ENCODE peak calls at places on chromosomes 12 and 14, in ten cellular contexts. One of them, this sample, is unnamed.

GRCh38 chr14:101776315-101776714 is 14.8 kb downstream of the PPP2R5C start:
- DNase-seq in brain microvascular endothelial cell: no peak
- DNase-seq in fibroblast of mammary gland: no peak
- DNase-seq in neural progenitor cell: no peak
- DNase-seq in CD4-positive, CD25-positive, alpha-beta regulatory T cell: no peak
- DNase-seq in spleen: no peak
- DNase-seq in cardiac muscle cell: no peak
- DNase-seq in choroid plexus epithelial cell: no peak
- DNase-seq in thyroid gland: no peak
- DNase-seq in GM12878: no peak
- DNase-seq in this sample: no peak

GRCh38 chr12:116958402-116959197 is 47.9 kb downstream of the FBXW8 start:
- DNase-seq in spleen: no peak
- DNase-seq in GM12878: no peak
- DNase-seq in thyroid gland: no peak
- DNase-seq in neural progenitor cell: no peak
- DNase-seq in brain microvascular endothelial cell: no peak
- DNase-seq in fibroblast of mammary gland: peak
- DNase-seq in CD4-positive, CD25-positive, alpha-beta regulatory T cell: no peak
- DNase-seq in cardiac muscle cell: peak
- DNase-seq in choroid plexus epithelial cell: peak
- DNase-seq in this sample: no peak

GRCh38 chr12:24297516-24297915 is 348.0 kb upstream of the SOX5 start:
- DNase-seq in cardiac muscle cell: no peak
- DNase-seq in fibroblast of mammary gland: no peak
- DNase-seq in thyroid gland: no peak
- DNase-seq in brain microvascular endothelial cell: no peak
- DNase-seq in spleen: no peak
- DNase-seq in neural progenitor cell: no peak
- DNase-seq in choroid plexus epithelial cell: peak
- DNase-seq in CD4-positive, CD25-positive, alpha-beta regulatory T cell: no peak
- DNase-seq in GM12878: no peak
- DNase-seq in this sample: no peak

GRCh38 chr12:4874671-4875070 is 35.0 kb upstream of the KCNA1 start:
- DNase-seq in neural progenitor cell: no peak
- DNase-seq in brain microvascular endothelial cell: no peak
- DNase-seq in choroid plexus epithelial cell: no peak
- DNase-seq in cardiac muscle cell: no peak
- DNase-seq in spleen: no peak
- DNase-seq in GM12878: no peak
- DNase-seq in fibroblast of mammary gland: no peak
- DNase-seq in CD4-positive, CD25-positive, alpha-beta regulatory T cell: no peak
- DNase-seq in thyroid gland: no peak
- DNase-seq in this sample: no peak

GRCh38 chr12:102917026-102917787 is at the start of gene PAH:
- DNase-seq in cardiac muscle cell: peak
- DNase-seq in CD4-positive, CD25-positive, alpha-beta regulatory T cell: peak
- DNase-seq in choroid plexus epithelial cell: no peak
- DNase-seq in brain microvascular endothelial cell: no peak
- DNase-seq in neural progenitor cell: peak
- DNase-seq in fibroblast of mammary gland: no peak
- DNase-seq in GM12878: no peak
- DNase-seq in thyroid gland: peak
- DNase-seq in spleen: peak
- DNase-seq in this sample: no peak

GRCh38 chr12:50087995-50088394 is 2.9 kb downstream of the SMARCD1 start:
- DNase-seq in thyroid gland: no peak
- DNase-seq in GM12878: no peak
- DNase-seq in neural progenitor cell: no peak
- DNase-seq in brain microvascular endothelial cell: peak
- DNase-seq in choroid plexus epithelial cell: peak
- DNase-seq in CD4-positive, CD25-positive, alpha-beta regulatory T cell: no peak
- DNase-seq in cardiac muscle cell: no peak
- DNase-seq in spleen: no peak
- DNase-seq in fibroblast of mammary gland: peak
- DNase-seq in this sample: peak

GRCh38 chr12:115946867-115947695 is 330.4 kb downstream of the MED13L start:
- DNase-seq in CD4-positive, CD25-positive, alpha-beta regulatory T cell: no peak
- DNase-seq in fibroblast of mammary gland: no peak
- DNase-seq in cardiac muscle cell: peak
- DNase-seq in choroid plexus epithelial cell: peak
- DNase-seq in thyroid gland: no peak
- DNase-seq in GM12878: no peak
- DNase-seq in neural progenitor cell: peak
- DNase-seq in brain microvascular endothelial cell: no peak
- DNase-seq in spleen: no peak
- DNase-seq in this sample: no peak

GRCh38 chr14:35140718-35141581 is 18.6 kb downstream of the PRORP start:
- DNase-seq in neural progenitor cell: no peak
- DNase-seq in GM12878: no peak
- DNase-seq in thyroid gland: no peak
- DNase-seq in CD4-positive, CD25-positive, alpha-beta regulatory T cell: no peak
- DNase-seq in fibroblast of mammary gland: peak
- DNase-seq in cardiac muscle cell: no peak
- DNase-seq in brain microvascular endothelial cell: no peak
- DNase-seq in choroid plexus epithelial cell: peak
- DNase-seq in spleen: no peak
- DNase-seq in this sample: no peak

GRCh38 chr14:103521438-103521961 is 1.1 kb downstream of the CKB start:
- DNase-seq in thyroid gland: no peak
- DNase-seq in brain microvascular endothelial cell: no peak
- DNase-seq in CD4-positive, CD25-positive, alpha-beta regulatory T cell: no peak
- DNase-seq in GM12878: no peak
- DNase-seq in choroid plexus epithelial cell: no peak
- DNase-seq in fibroblast of mammary gland: no peak
- DNase-seq in spleen: peak
- DNase-seq in neural progenitor cell: peak
- DNase-seq in cardiac muscle cell: peak
- DNase-seq in this sample: no peak

GRCh38 chr12:113582521-113583218 is 111.0 kb upstream of the LHX5 start:
- DNase-seq in CD4-positive, CD25-positive, alpha-beta regulatory T cell: no peak
- DNase-seq in cardiac muscle cell: peak
- DNase-seq in neural progenitor cell: no peak
- DNase-seq in GM12878: no peak
- DNase-seq in spleen: no peak
- DNase-seq in fibroblast of mammary gland: no peak
- DNase-seq in thyroid gland: no peak
- DNase-seq in choroid plexus epithelial cell: no peak
- DNase-seq in brain microvascular endothelial cell: no peak
- DNase-seq in this sample: no peak

GRCh38 chr14:67472726-67473125 is 15.8 kb downstream of the TMEM229B start:
- DNase-seq in brain microvascular endothelial cell: no peak
- DNase-seq in neural progenitor cell: no peak
- DNase-seq in CD4-positive, CD25-positive, alpha-beta regulatory T cell: no peak
- DNase-seq in GM12878: no peak
- DNase-seq in spleen: no peak
- DNase-seq in choroid plexus epithelial cell: no peak
- DNase-seq in thyroid gland: no peak
- DNase-seq in cardiac muscle cell: no peak
- DNase-seq in fibroblast of mammary gland: no peak
- DNase-seq in this sample: no peak

GRCh38 chr14:70203686-70204085 is 14.9 kb upstream of the SLC8A3 start:
- DNase-seq in brain microvascular endothelial cell: no peak
- DNase-seq in fibroblast of mammary gland: no peak
- DNase-seq in CD4-positive, CD25-positive, alpha-beta regulatory T cell: no peak
- DNase-seq in choroid plexus epithelial cell: no peak
- DNase-seq in GM12878: no peak
- DNase-seq in cardiac muscle cell: no peak
- DNase-seq in neural progenitor cell: no peak
- DNase-seq in spleen: no peak
- DNase-seq in thyroid gland: no peak
- DNase-seq in this sample: no peak

GRCh38 chr12:54304187-54304810 is 3.5 kb upstream of the NFE2 start:
- DNase-seq in spleen: peak
- DNase-seq in GM12878: no peak
- DNase-seq in CD4-positive, CD25-positive, alpha-beta regulatory T cell: no peak
- DNase-seq in brain microvascular endothelial cell: no peak
- DNase-seq in thyroid gland: peak
- DNase-seq in cardiac muscle cell: no peak
- DNase-seq in neural progenitor cell: no peak
- DNase-seq in fibroblast of mammary gland: no peak
- DNase-seq in choroid plexus epithelial cell: peak
- DNase-seq in this sample: no peak

GRCh38 chr14:94850332-94851211 is 80.7 kb upstream of the GSC start:
- DNase-seq in CD4-positive, CD25-positive, alpha-beta regulatory T cell: no peak
- DNase-seq in spleen: no peak
- DNase-seq in cardiac muscle cell: no peak
- DNase-seq in thyroid gland: peak
- DNase-seq in choroid plexus epithelial cell: no peak
- DNase-seq in brain microvascular endothelial cell: no peak
- DNase-seq in GM12878: no peak
- DNase-seq in fibroblast of mammary gland: no peak
- DNase-seq in neural progenitor cell: no peak
- DNase-seq in this sample: no peak

GRCh38 chr12:49565119-49565955 is 2.6 kb downstream of the MCRS1 start:
- DNase-seq in fibroblast of mammary gland: no peak
- DNase-seq in neural progenitor cell: no peak
- DNase-seq in brain microvascular endothelial cell: no peak
- DNase-seq in GM12878: no peak
- DNase-seq in cardiac muscle cell: peak
- DNase-seq in spleen: peak
- DNase-seq in CD4-positive, CD25-positive, alpha-beta regulatory T cell: no peak
- DNase-seq in thyroid gland: no peak
- DNase-seq in choroid plexus epithelial cell: no peak
- DNase-seq in this sample: no peak

DNA sequence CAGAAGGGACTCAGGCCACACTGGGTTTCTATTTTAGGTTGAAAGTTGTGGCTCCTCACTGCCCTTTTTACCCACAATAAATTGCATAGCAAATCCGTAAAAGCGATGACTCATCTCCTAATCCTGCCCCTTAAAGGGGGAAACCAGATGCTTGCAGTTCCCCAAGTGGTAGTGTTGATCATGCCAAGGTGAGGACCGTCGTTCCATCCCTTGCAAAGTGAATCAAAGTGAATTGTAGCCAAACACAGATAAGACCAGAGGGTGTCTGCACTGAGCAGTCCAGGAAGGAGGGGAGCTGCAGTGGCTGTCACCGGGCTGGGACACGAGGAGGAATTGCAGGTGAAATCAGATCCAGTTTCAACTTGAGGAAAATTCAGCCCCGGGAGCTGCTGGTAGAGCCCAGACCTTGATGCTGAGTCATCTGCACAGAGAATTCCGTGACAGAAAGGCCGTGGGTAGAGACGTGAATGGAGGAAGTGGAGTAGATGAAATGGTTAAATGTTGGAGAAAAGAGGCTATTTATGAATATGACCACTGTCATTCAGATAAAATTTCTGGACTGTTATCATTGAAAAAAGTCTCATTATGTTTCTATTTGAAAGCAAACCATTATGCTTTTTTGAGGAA is 44.2 kb upstream of the MMP17 start:
- DNase-seq in fibroblast of mammary gland: peak
- DNase-seq in CD4-positive, CD25-positive, alpha-beta regulatory T cell: no peak
- DNase-seq in choroid plexus epithelial cell: peak
- DNase-seq in spleen: no peak
- DNase-seq in GM12878: peak
- DNase-seq in thyroid gland: no peak
- DNase-seq in brain microvascular endothelial cell: peak
- DNase-seq in cardiac muscle cell: no peak
- DNase-seq in neural progenitor cell: no peak
- DNase-seq in this sample: peak
- H3K4me3 ChIP-seq in fibroblast of mammary gland: peak
- H3K4me3 ChIP-seq in CD4-positive, CD25-positive, alpha-beta regulatory T cell: no peak
- H3K4me3 ChIP-seq in choroid plexus epithelial cell: peak
- H3K4me3 ChIP-seq in spleen: no peak
- H3K4me3 ChIP-seq in GM12878: no peak
- H3K4me3 ChIP-seq in thyroid gland: no peak
- H3K4me3 ChIP-seq in brain microvascular endothelial cell: peak
- H3K4me3 ChIP-seq in cardiac muscle cell: no peak
- H3K4me3 ChIP-seq in neural progenitor cell: no peak
- H3K4me3 ChIP-seq in this sample: no peak

DNA sequence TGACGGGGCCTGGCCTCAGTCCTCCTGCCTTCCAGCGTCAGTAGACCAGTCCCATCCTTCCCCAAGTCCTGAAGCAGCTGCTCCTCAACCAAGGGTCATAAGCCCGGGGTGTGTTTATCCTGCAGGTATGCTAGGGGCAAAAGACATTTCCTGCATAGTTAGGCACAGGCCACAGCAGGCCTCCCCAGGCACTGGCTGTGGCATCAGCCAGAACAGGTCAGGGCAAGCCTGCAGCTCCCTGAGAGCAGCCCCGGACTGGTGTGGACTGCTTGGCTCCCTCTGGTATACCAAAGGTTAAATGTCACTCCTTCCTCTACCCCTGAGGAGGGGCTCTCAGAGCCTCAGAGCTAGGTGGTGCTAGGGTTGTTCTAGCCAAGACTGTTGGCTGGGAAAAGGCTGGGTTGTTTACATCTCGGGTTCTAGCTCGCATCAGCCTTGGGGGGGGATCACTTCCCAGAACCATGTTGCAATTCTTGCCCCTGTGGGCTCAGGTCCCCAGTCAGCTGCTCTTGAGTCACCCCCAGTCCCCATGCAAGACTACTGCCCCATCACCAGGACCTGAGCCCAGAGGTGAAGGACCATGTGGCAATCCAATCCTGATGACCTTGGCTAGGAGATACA is 2.9 kb downstream of the MMP14 start:
- DNase-seq in thyroid gland: no peak
- DNase-seq in spleen: no peak
- DNase-seq in GM12878: no peak
- DNase-seq in neural progenitor cell: no peak
- DNase-seq in choroid plexus epithelial cell: peak
- DNase-seq in brain microvascular endothelial cell: no peak
- DNase-seq in CD4-positive, CD25-positive, alpha-beta regulatory T cell: no peak
- DNase-seq in fibroblast of mammary gland: peak
- DNase-seq in cardiac muscle cell: no peak
- DNase-seq in this sample: no peak
- H3K4me3 ChIP-seq in thyroid gland: no peak
- H3K4me3 ChIP-seq in spleen: peak
- H3K4me3 ChIP-seq in GM12878: no peak
- H3K4me3 ChIP-seq in neural progenitor cell: no peak
- H3K4me3 ChIP-seq in choroid plexus epithelial cell: peak
- H3K4me3 ChIP-seq in brain microvascular endothelial cell: peak
- H3K4me3 ChIP-seq in CD4-positive, CD25-positive, alpha-beta regulatory T cell: no peak
- H3K4me3 ChIP-seq in fibroblast of mammary gland: peak
- H3K4me3 ChIP-seq in cardiac muscle cell: no peak
- H3K4me3 ChIP-seq in this sample: peak

DNA sequence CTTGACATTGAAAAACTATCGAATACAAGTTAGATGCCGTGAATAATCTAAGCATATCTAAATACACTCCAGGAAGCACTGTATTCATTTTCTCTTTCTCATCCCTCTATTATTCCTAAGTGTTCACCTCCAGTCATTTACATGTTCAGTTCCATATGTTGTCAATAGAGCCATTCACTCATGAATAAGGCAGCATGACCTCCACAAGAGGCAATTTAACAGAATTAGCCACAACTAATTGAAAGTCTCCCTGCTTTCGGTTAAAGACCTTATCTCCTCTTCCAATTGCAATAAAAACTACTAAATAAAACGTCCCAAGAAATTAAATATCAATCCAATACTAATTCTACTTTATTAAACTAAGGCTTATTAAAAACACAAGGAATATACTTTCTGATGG is 1.8 kb downstream of the LRIG3 start:
- DNase-seq in CD4-positive, CD25-positive, alpha-beta regulatory T cell: no peak
- DNase-seq in thyroid gland: no peak
- DNase-seq in choroid plexus epithelial cell: no peak
- DNase-seq in fibroblast of mammary gland: peak
- DNase-seq in neural progenitor cell: peak
- DNase-seq in GM12878: no peak
- DNase-seq in brain microvascular endothelial cell: no peak
- DNase-seq in spleen: no peak
- DNase-seq in cardiac muscle cell: no peak
- DNase-seq in this sample: no peak
- H3K4me3 ChIP-seq in CD4-positive, CD25-positive, alpha-beta regulatory T cell: no peak
- H3K4me3 ChIP-seq in thyroid gland: no peak
- H3K4me3 ChIP-seq in choroid plexus epithelial cell: peak
- H3K4me3 ChIP-seq in fibroblast of mammary gland: peak
- H3K4me3 ChIP-seq in neural progenitor cell: peak
- H3K4me3 ChIP-seq in GM12878: peak
- H3K4me3 ChIP-seq in brain microvascular endothelial cell: peak
- H3K4me3 ChIP-seq in spleen: peak
- H3K4me3 ChIP-seq in cardiac muscle cell: peak
- H3K4me3 ChIP-seq in this sample: peak

GRCh38 chr14:61321385-61322010 is at the start of gene PRKCH:
- DNase-seq in cardiac muscle cell: peak
- DNase-seq in thyroid gland: peak
- DNase-seq in spleen: peak
- DNase-seq in choroid plexus epithelial cell: peak
- DNase-seq in neural progenitor cell: peak
- DNase-seq in CD4-positive, CD25-positive, alpha-beta regulatory T cell: peak
- DNase-seq in GM12878: no peak
- DNase-seq in fibroblast of mammary gland: peak
- DNase-seq in brain microvascular endothelial cell: peak
- DNase-seq in this sample: no peak
- H3K4me3 ChIP-seq in cardiac muscle cell: peak
- H3K4me3 ChIP-seq in thyroid gland: peak
- H3K4me3 ChIP-seq in spleen: peak
- H3K4me3 ChIP-seq in choroid plexus epithelial cell: peak
- H3K4me3 ChIP-seq in neural progenitor cell: peak
- H3K4me3 ChIP-seq in CD4-positive, CD25-positive, alpha-beta regulatory T cell: peak
- H3K4me3 ChIP-seq in GM12878: peak
- H3K4me3 ChIP-seq in fibroblast of mammary gland: peak
- H3K4me3 ChIP-seq in brain microvascular endothelial cell: peak
- H3K4me3 ChIP-seq in this sample: peak